ENCODE peak calls at places on chromosomes 16 and 17, in eight cellular contexts. O is dorsolateral prefrontal cortex, M is keratinocyte, N is body of pancreas, A is gastrocnemius medialis, G is AG04450, T is transverse colon, I is substantia nigra. E is an unnamed sample.

GRCh38 chr16:75471723-75472634 is 7.5 kb upstream of the TMEM170A start:
- DNase-seq in A (peak), T (peak), M (no peak), G (peak), I (peak), N (peak), O (peak), E (peak)

GRCh38 chr16:87431926-87432325 is 39.8 kb downstream of the MAP1LC3B start:
- DNase-seq in A (no peak), G (peak), I (no peak), N (no peak), M (peak), T (no peak), O (no peak), E (no peak)

GRCh38 chr16:78368121-78369102 is 269.0 kb downstream of the WWOX start:
- DNase-seq in M (no peak), A (no peak), T (no peak), I (no peak), O (no peak), N (no peak), G (no peak), E (no peak)

GRCh38 chr17:51739245-51739886 is 419.1 kb downstream of the CA10 start:
- DNase-seq in M (no peak), I (no peak), T (no peak), O (no peak), N (no peak), A (no peak), G (no peak), E (no peak)

GRCh38 chr17:73191443-73192218 is 1.2 kb upstream of the COG1 start:
- DNase-seq in I (peak), M (no peak), N (peak), T (peak), O (peak), A (peak), G (peak), E (peak)

GRCh38 chr17:40616592-40616991 is 31.0 kb downstream of the SMARCE1 start:
- DNase-seq in T (no peak), N (no peak), A (no peak), G (no peak), I (no peak), M (no peak), O (no peak), E (no peak)

GRCh38 chr17:44086364-44087311 is 16.1 kb downstream of the G6PC3 start:
- DNase-seq in G (peak), T (no peak), I (no peak), N (no peak), M (peak), O (peak), A (no peak), E (no peak)

GRCh38 chr17:35214192-35214591 is 20.0 kb upstream of the SLC35G3 start:
- DNase-seq in G (no peak), N (no peak), I (no peak), O (no peak), T (no peak), M (no peak), A (no peak), E (no peak)

GRCh38 chr16:10521681-10522274 is 58.6 kb downstream of the EMP2 start:
- DNase-seq in T (peak), M (no peak), G (peak), N (peak), I (peak), A (peak), O (no peak), E (peak)

GRCh38 chr16:88533381-88533831 is 36.8 kb upstream of the ZC3H18 start:
- DNase-seq in A (no peak), G (peak), O (peak), N (no peak), M (no peak), I (peak), T (no peak), E (no peak)

GRCh38 chr17:65557349-65558310 is 3.8 kb downstream of the AXIN2 start:
- DNase-seq in G (no peak), O (no peak), N (no peak), I (no peak), M (no peak), T (no peak), A (no peak), E (no peak)

GRCh38 chr16:49112754-49113153 is 168.9 kb downstream of the CBLN1 start:
- DNase-seq in M (no peak), O (no peak), I (no peak), N (no peak), T (no peak), A (peak), G (no peak), E (no peak)

GRCh38 chr17:34556384-34556783 is 23.0 kb upstream of the TMEM132E start:
- DNase-seq in G (no peak), A (no peak), M (peak), N (no peak), I (no peak), T (no peak), O (no peak), E (no peak)

GRCh38 chr17:15744885-15745284 is 12.8 kb downstream of the TBC1D26 start:
- DNase-seq in O (no peak), A (no peak), N (no peak), M (no peak), T (no peak), I (no peak), G (no peak), E (no peak)

GRCh38 chr17:48804936-48805411 is 12.1 kb downstream of the TTLL6 start:
- DNase-seq in G (no peak), O (peak), M (no peak), A (no peak), T (peak), I (peak), N (peak), E (peak)

GRCh38 chr17:1690544-1691221 is 6.0 kb upstream of the PRPF8 start:
- DNase-seq in M (no peak), I (no peak), T (no peak), A (no peak), G (no peak), N (no peak), O (no peak), E (no peak)

GRCh38 chr17:65638221-65638940 is 76.9 kb upstream of the AXIN2 start:
- DNase-seq in I (no peak), O (no peak), M (no peak), G (peak), N (no peak), T (no peak), A (no peak), E (no peak)

GRCh38 chr16:88570691-88571092 is 489 bp downstream of the ZC3H18 start:
- DNase-seq in T (peak), O (no peak), I (peak), A (no peak), N (peak), M (no peak), G (no peak), E (no peak)

GRCh38 chr17:34389343-34389742 is 26.3 kb upstream of the CCL1 start:
- DNase-seq in T (peak), M (no peak), A (no peak), G (no peak), O (no peak), N (no peak), I (no peak), E (no peak)

GRCh38 chr17:55152236-55152635 is 112.5 kb upstream of the HLF start:
- DNase-seq in O (no peak), N (no peak), A (no peak), I (no peak), G (no peak), M (no peak), T (no peak), E (no peak)

GRCh38 chr16:74561626-74562025 is 45.3 kb downstream of the GLG1 start:
- DNase-seq in O (no peak), A (no peak), N (no peak), G (no peak), I (no peak), T (no peak), M (no peak), E (no peak)

GRCh38 chr17:67824735-67825626 is at the start of gene BPTF:
- DNase-seq in O (peak), N (peak), G (peak), M (no peak), I (peak), T (peak), A (peak), E (peak)

GRCh38 chr16:23398987-23399805 is 53.8 kb downstream of the COG7 start:
- DNase-seq in T (no peak), M (no peak), N (no peak), G (no peak), A (peak), O (no peak), I (peak), E (no peak)

GRCh38 chr16:55711959-55712876 is 56.4 kb downstream of the SLC6A2 start:
- DNase-seq in M (no peak), I (peak), A (no peak), O (peak), T (peak), N (peak), G (peak), E (peak)

GRCh38 chr16:3171855-3172593 is 16.0 kb upstream of the OR1F1 start:
- DNase-seq in A (no peak), M (no peak), I (no peak), N (no peak), O (no peak), T (no peak), G (no peak), E (no peak)

GRCh38 chr16:82425661-82426060 is 201.1 kb upstream of the CDH13 start:
- DNase-seq in G (no peak), I (no peak), N (no peak), M (no peak), O (no peak), A (no peak), T (no peak), E (no peak)

GRCh38 chr17:78174332-78174869 is 6.0 kb downstream of the SYNGR2 start:
- DNase-seq in I (peak), M (no peak), A (peak), O (peak), G (no peak), N (peak), T (peak), E (peak)

GRCh38 chr16:89265647-89266046 is 48.1 kb downstream of the ZNF778 start:
- DNase-seq in A (no peak), N (no peak), O (no peak), I (no peak), G (no peak), M (no peak), T (no peak), E (no peak)

GRCh38 chr16:88561485-88562369 is 8.5 kb upstream of the ZC3H18 start:
- DNase-seq in N (peak), G (peak), A (no peak), M (no peak), I (peak), T (peak), O (peak), E (no peak)

GRCh38 chr17:258045-258734 is 76.7 kb upstream of the DOC2B start:
- DNase-seq in I (no peak), G (no peak), N (peak), A (no peak), T (no peak), O (peak), M (no peak), E (no peak)

GRCh38 chr16:88881090-88881580 is 14.7 kb upstream of the PABPN1L start:
- DNase-seq in T (peak), M (no peak), G (no peak), I (no peak), O (no peak), N (no peak), A (no peak), E (no peak)

GRCh38 chr17:73156166-73156840 is 8.5 kb upstream of the SSTR2 start:
- DNase-seq in A (no peak), T (peak), O (peak), M (no peak), I (peak), N (peak), G (peak), E (peak)

GRCh38 chr16:22813223-22813945 is 578 bp upstream of the HS3ST2 start:
- DNase-seq in O (peak), G (no peak), N (peak), A (no peak), M (peak), I (peak), T (peak), E (no peak)

GRCh38 chr17:81182596-81182995 is 16.6 kb upstream of the AATK start:
- DNase-seq in M (no peak), O (no peak), T (no peak), G (no peak), N (no peak), I (no peak), A (no peak), E (no peak)
- H3K27ac ChIP-seq in M (no peak), O (no peak), T (no peak), G (no peak), N (no peak), I (no peak), A (no peak), E (no peak)

GRCh38 chr17:42114118-42114517 is 1.6 kb upstream of the DHX58 start:
- DNase-seq in T (no peak), N (no peak), A (no peak), I (no peak), G (no peak), M (no peak), O (no peak), E (no peak)
- H3K27ac ChIP-seq in T (no peak), N (peak), A (no peak), I (no peak), G (no peak), M (no peak), O (no peak), E (no peak)

DNA sequence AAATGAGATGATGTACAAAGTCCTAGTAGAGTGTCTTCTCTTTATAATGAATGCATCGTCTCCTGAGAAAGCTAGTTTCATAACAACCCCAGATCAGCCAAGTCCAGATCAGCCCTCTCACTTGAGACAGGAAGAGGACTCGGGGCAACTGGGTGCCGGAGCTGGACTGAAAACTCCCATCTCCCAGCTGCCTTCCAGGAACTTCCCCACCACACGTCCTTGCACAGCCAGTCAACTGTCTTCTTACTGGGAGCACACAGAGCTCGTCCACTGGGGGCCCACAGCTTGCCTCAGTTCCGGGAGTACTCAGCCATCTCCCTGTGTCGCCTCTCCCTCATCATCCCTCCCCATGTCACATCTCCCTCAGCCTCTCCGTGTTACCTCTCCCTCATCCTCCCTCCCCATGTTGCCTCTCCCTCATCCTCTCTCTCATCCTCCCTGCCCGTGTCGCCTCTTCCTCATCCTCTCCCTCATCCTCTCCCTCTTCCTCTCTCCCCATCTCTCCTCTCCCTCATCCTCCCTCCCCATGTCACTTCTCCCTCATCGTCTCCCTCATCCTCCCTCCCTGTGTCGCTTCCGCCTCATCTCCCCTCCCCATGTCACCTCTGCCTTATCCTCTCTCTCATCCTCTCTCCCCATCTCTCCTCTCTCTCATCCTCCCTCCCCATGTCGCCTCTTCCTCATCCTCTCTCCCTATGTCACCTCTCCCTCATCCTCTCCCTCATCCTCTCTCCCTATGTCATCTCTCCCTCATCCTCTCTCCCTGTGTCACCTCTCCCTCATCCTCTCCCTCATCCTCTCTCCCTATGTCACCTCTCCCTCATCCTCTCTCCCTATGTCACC is 22.4 kb upstream of the KCNH6 start:
- DNase-seq in G (no peak), M (no peak), A (no peak), T (no peak), N (no peak), I (no peak), O (no peak), E (no peak)
- H3K27ac ChIP-seq in G (no peak), M (no peak), A (no peak), T (no peak), N (no peak), I (no peak), O (no peak), E (no peak)

DNA sequence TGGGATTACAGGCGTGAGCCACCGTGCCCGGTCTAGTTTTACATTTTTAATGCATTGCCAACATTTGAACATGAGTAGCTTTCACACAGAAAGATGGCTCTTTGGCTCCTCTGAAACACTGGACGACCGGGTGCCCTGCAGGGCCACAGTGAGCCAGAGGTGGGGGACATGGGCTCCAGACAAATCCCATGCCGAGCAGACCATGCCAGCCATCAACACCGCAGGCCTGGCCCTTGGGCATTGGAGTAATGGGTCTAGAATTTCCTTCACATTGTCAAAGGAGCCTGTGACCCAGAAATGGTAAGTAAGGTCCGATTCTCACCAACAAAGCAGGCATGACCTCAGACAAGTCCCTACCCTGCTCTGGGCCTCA is 21.4 kb upstream of the MPRIP start:
- DNase-seq in N (no peak), O (no peak), G (no peak), T (no peak), M (no peak), I (no peak), A (no peak), E (no peak)
- H3K27ac ChIP-seq in N (peak), O (peak), G (no peak), T (no peak), M (no peak), I (peak), A (no peak), E (peak)

GRCh38 chr16:19488213-19488640 is 33.7 kb downstream of the GDE1 start:
- DNase-seq in T (peak), I (no peak), N (no peak), A (peak), O (no peak), G (no peak), M (no peak), E (no peak)
- H3K27ac ChIP-seq in T (peak), I (no peak), N (no peak), A (no peak), O (no peak), G (no peak), M (no peak), E (no peak)

GRCh38 chr17:61487161-61487654 is 35.0 kb downstream of the TBX4 start:
- DNase-seq in O (no peak), A (no peak), I (no peak), T (no peak), G (no peak), N (no peak), M (no peak), E (no peak)
- H3K27ac ChIP-seq in O (no peak), A (no peak), I (no peak), T (no peak), G (no peak), N (no peak), M (no peak), E (no peak)

DNA sequence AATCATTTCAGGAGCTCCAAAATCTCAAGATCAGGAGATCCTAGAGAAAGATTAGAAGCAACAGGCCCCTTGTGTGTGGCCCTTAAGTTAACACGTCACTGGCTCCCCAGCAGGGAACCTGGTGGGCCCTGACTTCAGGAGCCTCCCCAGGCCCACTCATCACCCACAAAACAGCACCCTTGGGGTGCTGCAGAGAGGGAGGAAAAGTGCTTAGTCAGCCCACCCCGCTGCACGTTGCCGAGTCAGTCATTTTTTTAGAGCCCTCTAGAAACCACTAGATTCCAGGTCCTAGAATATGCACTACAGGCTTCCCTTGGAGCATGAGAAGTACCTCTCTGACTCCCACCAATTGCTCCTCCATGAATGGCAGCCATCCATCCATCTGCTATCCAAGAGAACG is 156.6 kb downstream of the XYLT1 start:
- DNase-seq in I (no peak), M (no peak), O (no peak), G (no peak), A (no peak), T (no peak), N (no peak), E (no peak)
- H3K27ac ChIP-seq in I (no peak), M (no peak), O (peak), G (no peak), A (no peak), T (peak), N (peak), E (peak)

DNA sequence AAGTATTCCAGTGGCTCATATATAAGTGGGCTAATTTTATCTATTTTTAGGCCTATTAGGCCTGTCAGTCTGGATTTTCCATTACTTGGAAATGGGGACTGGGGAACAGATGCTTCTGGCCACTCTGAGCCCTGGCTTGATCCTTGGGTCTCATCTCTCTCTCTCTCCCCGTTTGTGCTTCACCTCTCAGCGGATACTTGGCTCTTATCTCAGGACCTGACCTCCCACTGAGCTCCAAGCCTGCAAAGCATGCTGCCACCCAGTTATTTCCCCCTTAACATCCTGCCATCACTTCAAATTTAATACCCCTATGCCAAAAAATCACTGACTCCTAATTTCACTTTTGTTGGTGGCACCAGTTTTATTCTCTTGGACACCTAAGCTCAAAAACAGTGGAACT is 4.2 kb downstream of the ZNF843 start:
- DNase-seq in I (no peak), O (no peak), A (no peak), T (no peak), N (no peak), G (no peak), M (no peak), E (no peak)
- H3K27ac ChIP-seq in I (no peak), O (no peak), A (peak), T (no peak), N (no peak), G (no peak), M (no peak), E (no peak)